ENCODE peak calls at places on chromosome 4, in eight cellular contexts. One of them, this sample, is unnamed.

GRCh38 chr4:1051472-1051871 is 40.0 kb downstream of the FGFRL1 start:
- DNase-seq in IMR-90: no peak
- DNase-seq in uterus: no peak
- DNase-seq in adrenal gland: no peak
- DNase-seq in upper lobe of left lung: no peak
- DNase-seq in sigmoid colon: peak; percentile 8
- DNase-seq in body of pancreas: no peak
- DNase-seq in testis: no peak
- DNase-seq in this sample: no peak

GRCh38 chr4:38306482-38307071 is 346.4 kb downstream of the PTTG2 start:
- DNase-seq in IMR-90: no peak
- DNase-seq in uterus: no peak
- DNase-seq in adrenal gland: no peak
- DNase-seq in upper lobe of left lung: no peak
- DNase-seq in sigmoid colon: no peak
- DNase-seq in body of pancreas: no peak
- DNase-seq in testis: no peak
- DNase-seq in this sample: no peak

GRCh38 chr4:76283900-76284299 is 22.6 kb upstream of the STBD1 start:
- DNase-seq in IMR-90: no peak
- DNase-seq in uterus: no peak
- DNase-seq in adrenal gland: no peak
- DNase-seq in upper lobe of left lung: no peak
- DNase-seq in sigmoid colon: no peak
- DNase-seq in body of pancreas: no peak
- DNase-seq in testis: no peak
- DNase-seq in this sample: no peak

GRCh38 chr4:37815591-37815990 is 10.9 kb upstream of the PGM2 start:
- DNase-seq in IMR-90: no peak
- DNase-seq in uterus: no peak
- DNase-seq in adrenal gland: no peak
- DNase-seq in upper lobe of left lung: no peak
- DNase-seq in sigmoid colon: no peak
- DNase-seq in body of pancreas: no peak
- DNase-seq in testis: no peak
- DNase-seq in this sample: no peak

GRCh38 chr4:42570221-42570620 is 86.7 kb downstream of the ATP8A1 start:
- DNase-seq in IMR-90: no peak
- DNase-seq in uterus: no peak
- DNase-seq in adrenal gland: peak; percentile 78
- DNase-seq in upper lobe of left lung: no peak
- DNase-seq in sigmoid colon: peak; percentile 73
- DNase-seq in body of pancreas: peak; percentile 84
- DNase-seq in testis: no peak
- DNase-seq in this sample: no peak

GRCh38 chr4:83231620-83232056 is 53.0 kb downstream of the COQ2 start:
- DNase-seq in IMR-90: no peak
- DNase-seq in uterus: no peak
- DNase-seq in adrenal gland: no peak
- DNase-seq in upper lobe of left lung: no peak
- DNase-seq in sigmoid colon: no peak
- DNase-seq in body of pancreas: no peak
- DNase-seq in testis: no peak
- DNase-seq in this sample: no peak

GRCh38 chr4:112511294-112512118 is 4.5 kb downstream of the NEUROG2 start:
- DNase-seq in IMR-90: no peak
- DNase-seq in uterus: no peak
- DNase-seq in adrenal gland: no peak
- DNase-seq in upper lobe of left lung: no peak
- DNase-seq in sigmoid colon: no peak
- DNase-seq in body of pancreas: no peak
- DNase-seq in testis: no peak
- DNase-seq in this sample: no peak

GRCh38 chr4:59969909-59970308 is 1230.2 kb upstream of the ADGRL3 start:
- DNase-seq in IMR-90: no peak
- DNase-seq in uterus: no peak
- DNase-seq in adrenal gland: no peak
- DNase-seq in upper lobe of left lung: no peak
- DNase-seq in sigmoid colon: no peak
- DNase-seq in body of pancreas: no peak
- DNase-seq in testis: no peak
- DNase-seq in this sample: no peak

GRCh38 chr4:6755088-6755753 is 27.3 kb upstream of the KIAA0232 start:
- DNase-seq in IMR-90: no peak
- DNase-seq in uterus: no peak
- DNase-seq in adrenal gland: peak; percentile 38
- DNase-seq in upper lobe of left lung: peak; percentile 37
- DNase-seq in sigmoid colon: no peak
- DNase-seq in body of pancreas: no peak
- DNase-seq in testis: peak; percentile 25
- DNase-seq in this sample: no peak

GRCh38 chr4:69610484-69610883 is 29.0 kb downstream of the UGT2A2 start:
- DNase-seq in IMR-90: no peak
- DNase-seq in uterus: no peak
- DNase-seq in adrenal gland: no peak
- DNase-seq in upper lobe of left lung: no peak
- DNase-seq in sigmoid colon: no peak
- DNase-seq in body of pancreas: no peak
- DNase-seq in testis: no peak
- DNase-seq in this sample: no peak

GRCh38 chr4:22301253-22301652 is 214.6 kb downstream of the ADGRA3 start:
- DNase-seq in IMR-90: no peak
- DNase-seq in uterus: no peak
- DNase-seq in adrenal gland: no peak
- DNase-seq in upper lobe of left lung: no peak
- DNase-seq in sigmoid colon: no peak
- DNase-seq in body of pancreas: no peak
- DNase-seq in testis: no peak
- DNase-seq in this sample: no peak

GRCh38 chr4:75327804-75328512 is 186.2 kb downstream of the RCHY1 start:
- DNase-seq in IMR-90: no peak
- DNase-seq in uterus: peak; percentile 32
- DNase-seq in adrenal gland: peak; percentile 34
- DNase-seq in upper lobe of left lung: no peak
- DNase-seq in sigmoid colon: no peak
- DNase-seq in body of pancreas: no peak
- DNase-seq in testis: peak; percentile 28
- DNase-seq in this sample: no peak

GRCh38 chr4:72525938-72526337 is 43.1 kb downstream of the ADAMTS3 start:
- DNase-seq in IMR-90: peak; percentile 43
- DNase-seq in uterus: peak; percentile 39
- DNase-seq in adrenal gland: peak; percentile 85
- DNase-seq in upper lobe of left lung: no peak
- DNase-seq in sigmoid colon: no peak
- DNase-seq in body of pancreas: peak; percentile 22
- DNase-seq in testis: peak; percentile 77
- DNase-seq in this sample: peak; percentile 81

GRCh38 chr4:94582517-94582916 is 130.8 kb downstream of the PDLIM5 start:
- DNase-seq in IMR-90: no peak
- DNase-seq in uterus: no peak
- DNase-seq in adrenal gland: no peak
- DNase-seq in upper lobe of left lung: no peak
- DNase-seq in sigmoid colon: no peak
- DNase-seq in body of pancreas: no peak
- DNase-seq in testis: no peak
- DNase-seq in this sample: no peak

GRCh38 chr4:56220261-56220660 is 167.0 kb downstream of the AASDH start:
- DNase-seq in IMR-90: peak; percentile 2
- DNase-seq in uterus: no peak
- DNase-seq in adrenal gland: no peak
- DNase-seq in upper lobe of left lung: no peak
- DNase-seq in sigmoid colon: no peak
- DNase-seq in body of pancreas: no peak
- DNase-seq in testis: no peak
- DNase-seq in this sample: no peak
- TF ChIP-seq POLR2A in IMR-90: no peak
- TF ChIP-seq POLR2A in uterus: no peak
- TF ChIP-seq POLR2A in adrenal gland: no peak
- TF ChIP-seq POLR2A in upper lobe of left lung: no peak
- TF ChIP-seq POLR2A in sigmoid colon: no peak
- TF ChIP-seq POLR2A in body of pancreas: no peak
- TF ChIP-seq POLR2A in testis: no peak
- TF ChIP-seq POLR2A in this sample: no peak

GRCh38 chr4:3293410-3294391 is 880 bp downstream of the RGS12 start:
- DNase-seq in IMR-90: no peak
- DNase-seq in uterus: no peak
- DNase-seq in adrenal gland: peak; percentile 37
- DNase-seq in upper lobe of left lung: no peak
- DNase-seq in sigmoid colon: no peak
- DNase-seq in body of pancreas: no peak
- DNase-seq in testis: no peak
- DNase-seq in this sample: peak; percentile 85

GRCh38 chr4:3295837-3296624 is 3.2 kb downstream of the RGS12 start:
- DNase-seq in IMR-90: no peak
- DNase-seq in uterus: no peak
- DNase-seq in adrenal gland: no peak
- DNase-seq in upper lobe of left lung: no peak
- DNase-seq in sigmoid colon: no peak
- DNase-seq in body of pancreas: no peak
- DNase-seq in testis: no peak
- DNase-seq in this sample: no peak

GRCh38 chr4:3292571-3293409 is at the start of gene RGS12:
- DNase-seq in IMR-90: peak; percentile 91
- DNase-seq in uterus: peak; percentile 95
- DNase-seq in adrenal gland: peak; percentile 97
- DNase-seq in upper lobe of left lung: peak; percentile 99
- DNase-seq in sigmoid colon: peak; percentile 98
- DNase-seq in body of pancreas: peak; percentile 96
- DNase-seq in testis: peak; percentile 97
- DNase-seq in this sample: peak; percentile 96

GRCh38 chr4:3296651-3297050 is 3.8 kb downstream of the RGS12 start:
- DNase-seq in IMR-90: no peak
- DNase-seq in uterus: no peak
- DNase-seq in adrenal gland: no peak
- DNase-seq in upper lobe of left lung: no peak
- DNase-seq in sigmoid colon: no peak
- DNase-seq in body of pancreas: no peak
- DNase-seq in testis: no peak
- DNase-seq in this sample: no peak

DNA sequence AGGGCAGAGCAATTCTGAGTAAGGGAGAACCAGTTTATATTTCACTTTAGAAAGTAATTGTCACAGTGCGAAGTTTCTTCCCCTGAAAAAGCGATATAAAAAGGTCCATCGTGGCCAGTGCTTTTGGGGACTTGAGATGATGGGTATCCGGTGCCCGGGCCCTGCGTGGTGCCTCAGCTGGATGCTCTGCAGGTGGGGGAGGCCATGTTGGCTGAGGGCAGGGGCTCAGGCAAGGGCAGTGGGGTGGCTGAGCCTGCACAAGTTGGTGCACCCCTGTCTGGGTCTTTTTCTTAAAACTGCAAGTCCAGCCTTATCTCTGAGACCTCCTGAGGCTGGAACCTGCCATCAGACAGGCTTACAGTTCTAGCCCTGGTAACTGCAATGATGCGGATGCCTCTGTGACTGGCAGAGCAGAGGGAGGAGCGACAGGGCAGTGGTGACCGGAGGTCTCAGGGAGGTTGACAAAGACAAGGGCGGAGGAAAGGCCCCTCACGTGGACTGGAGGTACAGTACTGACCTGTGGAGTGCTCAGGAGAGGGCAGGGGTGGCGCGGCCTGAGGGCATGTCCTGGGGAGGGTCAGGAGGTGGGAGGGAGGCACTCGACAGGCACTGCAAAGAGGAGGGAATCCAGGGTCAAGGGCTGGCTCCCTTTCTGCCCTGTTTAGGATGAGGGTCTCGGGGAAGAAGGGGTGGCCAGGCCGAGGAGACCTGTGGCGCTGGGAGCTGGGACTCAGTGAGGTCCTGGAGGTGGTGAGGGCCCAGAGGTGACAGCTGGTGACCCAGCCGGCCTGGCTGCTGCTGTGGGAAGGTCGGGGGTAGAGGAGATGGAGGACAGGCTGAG is 1.8 kb downstream of the RGS12 start:
- DNase-seq in IMR-90: no peak
- DNase-seq in uterus: no peak
- DNase-seq in adrenal gland: no peak
- DNase-seq in upper lobe of left lung: no peak
- DNase-seq in sigmoid colon: no peak
- DNase-seq in body of pancreas: no peak
- DNase-seq in testis: no peak
- DNase-seq in this sample: peak; percentile 73
- H3K27ac ChIP-seq in IMR-90: no peak overlapping the region
- H3K27ac ChIP-seq in uterus: peak overlapping the region; percentile 91
- H3K27ac ChIP-seq in adrenal gland: no peak overlapping the region
- H3K27ac ChIP-seq in upper lobe of left lung: peak overlapping the region; percentile 73
- H3K27ac ChIP-seq in sigmoid colon: peak overlapping the region; percentile 92
- H3K27ac ChIP-seq in body of pancreas: no peak overlapping the region
- H3K27ac ChIP-seq in testis: no peak overlapping the region
- H3K27ac ChIP-seq in this sample: no peak overlapping the region

GRCh38 chr4:164512124-164512523 is 241.8 kb upstream of the SMIM31 start:
- DNase-seq in IMR-90: no peak
- DNase-seq in uterus: no peak
- DNase-seq in adrenal gland: no peak
- DNase-seq in upper lobe of left lung: no peak
- DNase-seq in sigmoid colon: no peak
- DNase-seq in body of pancreas: no peak
- DNase-seq in testis: no peak
- DNase-seq in this sample: no peak

GRCh38 chr4:164509951-164510350 is 244.0 kb upstream of the SMIM31 start:
- DNase-seq in IMR-90: no peak
- DNase-seq in uterus: no peak
- DNase-seq in adrenal gland: no peak
- DNase-seq in upper lobe of left lung: no peak
- DNase-seq in sigmoid colon: no peak
- DNase-seq in body of pancreas: no peak
- DNase-seq in testis: no peak
- DNase-seq in this sample: no peak

GRCh38 chr4:164508836-164509235 is 245.1 kb upstream of the SMIM31 start:
- DNase-seq in IMR-90: no peak
- DNase-seq in uterus: no peak
- DNase-seq in adrenal gland: no peak
- DNase-seq in upper lobe of left lung: no peak
- DNase-seq in sigmoid colon: no peak
- DNase-seq in body of pancreas: no peak
- DNase-seq in testis: no peak
- DNase-seq in this sample: no peak

DNA sequence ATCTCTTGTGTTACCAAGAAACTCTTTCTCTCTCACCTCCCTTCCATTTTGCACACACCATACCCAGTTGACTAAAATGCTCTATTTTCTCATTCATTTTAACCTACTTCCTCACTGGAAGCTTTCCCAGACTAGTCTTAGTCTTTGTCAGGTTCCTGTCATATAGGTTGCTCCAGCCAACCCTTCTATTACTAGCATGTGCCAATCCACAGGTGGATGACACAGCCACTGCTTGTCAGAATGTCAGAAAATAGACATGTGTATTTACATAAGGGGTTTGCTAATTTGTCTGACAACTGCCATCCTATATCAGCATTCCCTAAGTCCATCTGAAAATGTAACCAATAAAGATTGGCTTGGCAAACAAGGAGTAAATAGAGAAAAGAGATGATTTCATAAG is 239.2 kb upstream of the SMIM31 start:
- DNase-seq in IMR-90: no peak
- DNase-seq in uterus: no peak
- DNase-seq in adrenal gland: no peak
- DNase-seq in upper lobe of left lung: no peak
- DNase-seq in sigmoid colon: no peak
- DNase-seq in body of pancreas: no peak
- DNase-seq in testis: no peak
- DNase-seq in this sample: no peak
- TF ChIP-seq POLR2A in IMR-90: no peak
- TF ChIP-seq POLR2A in uterus: no peak
- TF ChIP-seq POLR2A in adrenal gland: no peak
- TF ChIP-seq POLR2A in upper lobe of left lung: no peak
- TF ChIP-seq POLR2A in sigmoid colon: no peak
- TF ChIP-seq POLR2A in body of pancreas: no peak
- TF ChIP-seq POLR2A in testis: no peak
- TF ChIP-seq POLR2A in this sample: no peak

GRCh38 chr4:169272265-169272886 is 1.6 kb upstream of the SH3RF1 start:
- DNase-seq in IMR-90: peak; percentile 84
- DNase-seq in uterus: no peak
- DNase-seq in adrenal gland: no peak
- DNase-seq in upper lobe of left lung: no peak
- DNase-seq in sigmoid colon: no peak
- DNase-seq in body of pancreas: no peak
- DNase-seq in testis: no peak
- DNase-seq in this sample: no peak
- H3K27ac ChIP-seq in IMR-90: peak overlapping the region; percentile 26
- H3K27ac ChIP-seq in uterus: peak overlapping the region; percentile 22
- H3K27ac ChIP-seq in adrenal gland: no peak overlapping the region
- H3K27ac ChIP-seq in upper lobe of left lung: no peak overlapping the region
- H3K27ac ChIP-seq in sigmoid colon: no peak overlapping the region
- H3K27ac ChIP-seq in body of pancreas: no peak overlapping the region
- H3K27ac ChIP-seq in testis: no peak overlapping the region
- H3K27ac ChIP-seq in this sample: no peak overlapping the region

This sample was measured in spleen.